ENCODE peak calls at places on chromosome 21, in four cellular contexts. P is astrocyte of the spinal cord, V is upper lobe of right lung, H is fibroblast of mammary gland. A is an unnamed sample.

GRCh38 chr21:16280731-16281130 is 550.9 kb downstream of the USP25 start:
- DNase-seq in P (no peak), V (no peak), H (peak; percentile 48), A (peak; percentile 75)

GRCh38 chr21:37658994-37659458 is 257.2 kb downstream of the KCNJ6 start:
- DNase-seq in P (peak; percentile 64), V (no peak), H (peak; percentile 86), A (peak; percentile 62)

GRCh38 chr21:26041441-26042180 is 129.0 kb downstream of the APP start:
- DNase-seq in P (peak; percentile 46), V (no peak), H (peak; percentile 78), A (peak; percentile 56)

GRCh38 chr21:38798481-38798882 is 7.2 kb upstream of the ETS2 start:
- DNase-seq in P (peak; percentile 70), V (no peak), H (no peak), A (peak; percentile 73)

GRCh38 chr21:20997633-20998455 is at the start of gene NCAM2:
- DNase-seq in P (peak; percentile 80), V (peak; percentile 88), H (peak; percentile 66), A (peak; percentile 89)

GRCh38 chr21:25916226-25916625 is 181.5 kb downstream of the GABPA start:
- DNase-seq in P (no peak), V (no peak), H (no peak), A (no peak)

GRCh38 chr21:16047857-16048256 is 318.1 kb downstream of the USP25 start:
- DNase-seq in P (peak; percentile 46), V (no peak), H (peak; percentile 70), A (peak; percentile 17)

GRCh38 chr21:38490411-38491020 is 7.8 kb downstream of the ERG start:
- DNase-seq in P (no peak), V (no peak), H (no peak), A (no peak)

GRCh38 chr21:37281993-37282392 is 14.9 kb upstream of the VPS26C start:
- DNase-seq in P (no peak), V (no peak), H (no peak), A (no peak)

GRCh38 chr21:15732290-15732995 is 2.7 kb downstream of the USP25 start:
- DNase-seq in P (peak; percentile 58), V (no peak), H (peak; percentile 47), A (peak; percentile 66)

GRCh38 chr21:38613686-38614085 is 115.4 kb upstream of the ERG start:
- DNase-seq in P (no peak), V (no peak), H (no peak), A (no peak)

GRCh38 chr21:25925064-25925463 is 190.3 kb downstream of the GABPA start:
- DNase-seq in P (peak; percentile 31), V (no peak), H (peak; percentile 20), A (no peak)

GRCh38 chr21:37435120-37435519 is 68.5 kb downstream of the DYRK1A start:
- DNase-seq in P (peak; percentile 96), V (no peak), H (peak; percentile 98), A (peak; percentile 98)

GRCh38 chr21:16420086-16420724 is 690.4 kb downstream of the USP25 start:
- DNase-seq in P (peak; percentile 87), V (no peak), H (peak; percentile 81), A (peak; percentile 87)

GRCh38 chr21:39053126-39053525 is 130.1 kb downstream of the PSMG1 start:
- DNase-seq in P (no peak), V (no peak), H (no peak), A (no peak)

GRCh38 chr21:38768385-38769071 is 37.2 kb upstream of the ETS2 start:
- DNase-seq in P (peak; percentile 93), V (no peak), H (peak; percentile 95), A (peak; percentile 94)

GRCh38 chr21:16304700-16305099 is 574.9 kb downstream of the USP25 start:
- DNase-seq in P (peak; percentile 35), V (no peak), H (peak; percentile 30), A (peak; percentile 28)

GRCh38 chr21:38277501-38278111 is 20.8 kb downstream of the KCNJ15 start:
- DNase-seq in P (peak; percentile 98), V (no peak), H (peak; percentile 100), A (peak; percentile 99)

GRCh38 chr21:18451679-18452078 is 48.1 kb upstream of the TMPRSS15 start:
- DNase-seq in P (no peak), V (no peak), H (no peak), A (no peak)

GRCh38 chr21:26135520-26135919 is 35.0 kb downstream of the APP start:
- DNase-seq in P (no peak), V (no peak), H (no peak), A (no peak)

GRCh38 chr21:25370311-25370744 is 237.0 kb downstream of the MRPL39 start:
- DNase-seq in P (peak; percentile 97), V (no peak), H (peak; percentile 99), A (peak; percentile 93)

GRCh38 chr21:14548751-14549150 is 2.6 kb upstream of the SAMSN1 start:
- DNase-seq in P (no peak), V (no peak), H (peak; percentile 54), A (peak; percentile 79)

GRCh38 chr21:46605759-46606426 is 1.0 kb upstream of the S100B start:
- DNase-seq in P (no peak), V (peak; percentile 74), H (no peak), A (no peak)

GRCh38 chr21:30216041-30216723 is at the start of gene CLDN8:
- DNase-seq in P (no peak), V (no peak), H (no peak), A (no peak)

GRCh38 chr21:18951291-18952038 is 547.9 kb upstream of the TMPRSS15 start:
- DNase-seq in P (peak; percentile 12), V (no peak), H (peak; percentile 0), A (peak; percentile 44)

GRCh38 chr21:14838400-14838799 is 226.4 kb downstream of the NRIP1 start:
- DNase-seq in P (no peak), V (no peak), H (no peak), A (no peak)

GRCh38 chr21:18354947-18355346 is 48.6 kb downstream of the TMPRSS15 start:
- DNase-seq in P (peak; percentile 27), V (no peak), H (no peak), A (no peak)

GRCh38 chr21:21238882-21239400 is 240.7 kb downstream of the NCAM2 start:
- DNase-seq in P (no peak), V (no peak), H (no peak), A (no peak)

GRCh38 chr21:19844334-19844733 is 1153.9 kb upstream of the NCAM2 start:
- DNase-seq in P (no peak), V (no peak), H (no peak), A (no peak)

GRCh38 chr21:14438204-14438603 is 55.3 kb upstream of the HSPA13 start:
- DNase-seq in P (no peak), V (no peak), H (peak; percentile 12), A (peak; percentile 61)

GRCh38 chr21:38244885-38245869 is 11.6 kb upstream of the KCNJ15 start:
- DNase-seq in P (peak; percentile 99), V (no peak), H (peak; percentile 100), A (peak; percentile 96)

GRCh38 chr21:39602076-39602689 is 10.6 kb upstream of the B3GALT5 start:
- DNase-seq in P (no peak), V (no peak), H (no peak), A (no peak)

GRCh38 chr21:37419228-37419906 is 52.8 kb downstream of the DYRK1A start:
- DNase-seq in P (no peak), V (no peak), H (no peak), A (no peak)

GRCh38 chr21:18335651-18336050 is 67.9 kb downstream of the TMPRSS15 start:
- DNase-seq in P (no peak), V (no peak), H (no peak), A (no peak)

GRCh38 chr21:15908187-15908586 is 178.4 kb downstream of the USP25 start:
- DNase-seq in P (no peak), V (no peak), H (peak; percentile 63), A (peak; percentile 78)

GRCh38 chr21:14401217-14401616 is 18.3 kb upstream of the HSPA13 start:
- DNase-seq in P (no peak), V (no peak), H (no peak), A (no peak)

GRCh38 chr21:16911166-16911607 is 601.7 kb upstream of the CXADR start:
- DNase-seq in P (no peak), V (no peak), H (no peak), A (no peak)

GRCh38 chr21:45448810-45449657 is 44.1 kb downstream of the COL18A1 start:
- DNase-seq in P (no peak), V (no peak), H (no peak), A (no peak)
- H3K4me3 ChIP-seq in P (no peak overlapping the region), V (no peak overlapping the region), H (no peak overlapping the region), A (no peak overlapping the region)

GRCh38 chr21:32350981-32351380 is 41.8 kb downstream of the URB1 start:
- DNase-seq in P (no peak), V (no peak), H (no peak), A (no peak)
- TF ChIP-seq CTCF in P (no peak), V (no peak), H (no peak), A (no peak)

GRCh38 chr21:36068748-36069398 is 951 bp upstream of the CBR1 start:
- DNase-seq in P (no peak), V (no peak), H (no peak), A (no peak)
- H3K4me3 ChIP-seq in P (no peak overlapping the region), V (no peak overlapping the region), H (no peak overlapping the region), A (no peak overlapping the region)

DNA sequence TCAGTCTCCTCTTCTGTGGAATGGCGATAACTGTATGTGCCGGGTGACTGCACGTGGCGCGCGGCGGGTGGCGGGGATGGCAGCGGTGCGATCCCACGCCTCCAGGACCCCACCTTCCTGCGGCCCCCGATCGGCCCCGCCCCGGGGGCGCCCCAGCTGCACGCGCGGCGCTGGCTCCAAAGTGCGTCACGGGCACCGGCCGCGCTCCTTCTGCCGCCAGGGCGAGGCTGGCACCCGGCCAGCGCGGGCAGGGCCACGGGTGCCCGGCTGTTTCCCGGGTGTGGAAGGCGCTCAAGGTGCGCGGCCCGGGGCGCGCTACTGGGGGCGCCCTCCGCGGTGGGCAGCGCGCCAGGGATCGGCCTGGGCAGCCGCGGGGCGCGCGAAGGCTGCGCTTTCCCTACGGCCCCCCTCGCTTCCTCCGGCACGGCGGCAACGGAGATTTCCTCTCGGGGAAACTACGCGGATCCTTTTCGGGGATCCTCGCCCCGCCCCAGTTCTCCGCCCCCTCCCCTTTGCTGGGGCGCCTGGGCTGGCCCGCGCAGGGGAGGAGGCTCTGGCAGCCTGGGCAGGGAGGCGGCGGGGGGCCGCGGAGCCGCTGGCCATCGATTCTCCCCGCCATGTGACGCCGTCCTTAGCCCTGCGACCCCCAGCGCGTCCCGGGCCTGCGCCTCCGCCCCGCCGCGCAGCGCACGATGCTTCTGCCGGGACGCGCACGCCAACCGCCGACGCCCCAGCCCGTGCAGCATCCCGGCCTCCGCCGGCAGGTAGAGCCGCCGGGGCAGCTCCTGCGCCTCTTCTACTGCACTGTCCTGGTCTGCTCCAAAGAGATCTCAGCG is at the start of gene EVA1C:
- DNase-seq in P (peak; percentile 19), V (peak; percentile 89), H (peak; percentile 53), A (peak; percentile 49)
- TF ChIP-seq CTCF in P (no peak), V (peak; percentile 21), H (no peak), A (no peak)

GRCh38 chr21:34198232-34199120 is 125.1 kb downstream of the MRPS6 start:
- DNase-seq in P (no peak), V (no peak), H (no peak), A (no peak)
- H3K4me3 ChIP-seq in P (no peak overlapping the region), V (no peak overlapping the region), H (no peak overlapping the region), A (no peak overlapping the region)

A was measured in choroid plexus epithelial cell.